ENCODE peak calls at places on chromosomes 1 and 21, in six cellular contexts. J, L, N, K, B and T are unnamed samples.

GRCh38 chr21:34889287-34889536 is 159.9 kb downstream of the RUNX1 start:
- DNase-seq in N (no peak), L (peak), B (peak), J (peak), K (peak), T (peak)

GRCh38 chr1:89305493-89305892 is 32.8 kb upstream of the GBP5 start:
- DNase-seq in J (no peak), L (no peak), K (no peak), B (no peak), N (no peak), T (no peak)

GRCh38 chr1:41272601-41273000 is 30.5 kb upstream of the SCMH1 start:
- DNase-seq in B (no peak), K (no peak), L (no peak), J (no peak), N (no peak), T (no peak)

GRCh38 chr1:51642739-51643142 is 25.8 kb downstream of the OSBPL9 start:
- DNase-seq in L (no peak), K (no peak), B (peak), N (no peak), J (no peak), T (no peak)

GRCh38 chr1:47333578-47333921 is at the start of gene CMPK1:
- DNase-seq in K (peak), J (peak), B (peak), N (peak), L (peak), T (peak)

GRCh38 chr1:5481889-5482288 is 510.3 kb downstream of the NPHP4 start:
- DNase-seq in B (no peak), N (peak), J (no peak), K (peak), L (no peak), T (no peak)

GRCh38 chr1:96521994-96522760 is 199.4 kb upstream of the PTBP2 start:
- DNase-seq in N (peak), L (no peak), J (no peak), K (no peak), B (no peak), T (no peak)

GRCh38 chr1:187516874-187517273 is 688.1 kb downstream of the PLA2G4A start:
- DNase-seq in K (no peak), J (no peak), L (no peak), N (no peak), B (no peak), T (no peak)

GRCh38 chr1:8702848-8703810 is 114.3 kb downstream of the RERE start:
- DNase-seq in B (peak), L (peak), N (peak), K (peak), J (peak), T (peak)

GRCh38 chr21:34198232-34199120 is 125.1 kb downstream of the MRPS6 start:
- DNase-seq in L (no peak), J (no peak), K (no peak), B (no peak), N (no peak), T (no peak)

GRCh38 chr1:167717351-167717750 is 4.4 kb upstream of the MPZL1 start:
- DNase-seq in N (no peak), J (no peak), L (no peak), K (no peak), B (no peak), T (no peak)

GRCh38 chr1:217574265-217574949 is 56.5 kb downstream of the GPATCH2 start:
- DNase-seq in J (no peak), N (no peak), K (no peak), L (no peak), B (no peak), T (no peak)

GRCh38 chr1:156707486-156708244 is 2.3 kb upstream of the CRABP2 start:
- DNase-seq in L (no peak), J (no peak), N (no peak), K (no peak), B (no peak), T (no peak)

GRCh38 chr1:248853668-248854375 is 5.1 kb downstream of the ZNF692 start:
- DNase-seq in J (no peak), N (no peak), L (no peak), B (no peak), K (peak), T (no peak)

GRCh38 chr1:201023517-201023902 is at the start of gene KIF21B:
- DNase-seq in K (peak), B (peak), N (peak), J (peak), L (peak), T (peak)

GRCh38 chr1:18540136-18540765 is 59.5 kb downstream of the KLHDC7A start:
- DNase-seq in N (no peak), K (no peak), B (no peak), J (no peak), L (no peak), T (peak)

GRCh38 chr1:167922611-167923074 is 8.7 kb upstream of the ADCY10 start:
- DNase-seq in B (no peak), N (no peak), L (no peak), K (no peak), J (no peak), T (no peak)

GRCh38 chr1:66916320-66916719 is 8.3 kb downstream of the DNAI4 start:
- DNase-seq in J (no peak), N (no peak), B (no peak), K (no peak), L (no peak), T (no peak)

GRCh38 chr1:8871965-8872399 is 6.5 kb downstream of the ENO1 start:
- DNase-seq in N (no peak), K (no peak), L (no peak), B (no peak), J (no peak), T (no peak)

GRCh38 chr1:153776971-153777370 is 1.8 kb downstream of the SLC27A3 start:
- DNase-seq in K (no peak), B (no peak), J (no peak), L (no peak), N (no peak), T (no peak)

GRCh38 chr1:39128959-39129358 is 75.5 kb upstream of the MACF1 start:
- DNase-seq in K (no peak), L (no peak), N (no peak), J (peak), B (no peak), T (peak)

GRCh38 chr1:211947396-211948295 is 87.7 kb downstream of the INTS7 start:
- DNase-seq in K (no peak), J (no peak), N (no peak), B (no peak), L (no peak), T (no peak)

DNA sequence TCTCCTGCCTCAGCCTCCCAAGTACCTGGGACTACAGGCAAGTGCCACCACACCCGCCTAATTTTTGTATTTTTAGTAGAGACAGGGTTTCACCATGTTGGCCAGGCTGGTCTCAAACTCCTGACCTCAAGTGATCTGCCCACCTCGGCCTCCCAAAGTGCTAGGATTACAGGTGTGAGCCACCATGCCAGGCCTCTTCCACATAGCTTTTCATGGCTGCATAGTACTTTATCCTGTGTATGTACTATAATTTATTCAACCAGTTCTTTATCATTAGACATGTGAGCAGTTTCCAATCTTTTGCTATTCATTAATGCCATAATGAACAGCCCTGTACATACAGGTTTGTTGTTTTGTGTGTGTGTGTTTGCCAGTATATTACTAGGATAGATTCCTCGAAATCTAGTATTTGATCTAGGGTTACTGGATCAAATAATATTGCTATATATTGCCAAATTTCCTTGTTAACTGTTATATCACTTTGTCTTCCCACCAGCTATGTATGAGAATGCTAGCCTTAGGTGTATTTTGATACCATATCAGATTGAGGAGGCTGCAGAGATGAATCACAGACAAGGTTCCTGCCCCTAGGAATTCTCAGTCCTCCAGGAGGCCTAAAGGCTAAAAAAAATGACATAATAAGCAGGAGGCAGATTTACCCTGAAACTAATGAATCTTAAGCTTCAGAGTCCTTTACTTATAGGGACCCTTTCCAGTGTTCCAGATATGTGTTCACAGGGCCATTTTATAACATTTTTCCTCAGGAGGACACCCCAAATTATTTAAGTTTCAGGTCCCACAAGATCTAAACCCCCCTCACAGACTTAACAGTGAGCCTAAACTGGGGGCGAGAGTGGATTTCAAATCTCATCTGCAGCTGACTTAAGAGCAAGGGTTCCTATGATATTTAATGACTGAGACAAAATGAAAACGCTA is 2.1 kb upstream of the PDIK1L start:
- DNase-seq in B (no peak), L (no peak), N (no peak), J (no peak), K (no peak), T (no peak)
- H3K27ac ChIP-seq in B (no peak), L (no peak), N (no peak), J (peak), K (no peak), T (no peak)

GRCh38 chr1:43763497-43763973 is 56.2 kb downstream of the ST3GAL3 start:
- DNase-seq in L (peak), J (peak), B (peak), K (no peak), N (peak), T (peak)
- TF ChIP-seq CTCF in L (peak), J (peak), B (peak), K (peak), N (peak), T (peak)

DNA sequence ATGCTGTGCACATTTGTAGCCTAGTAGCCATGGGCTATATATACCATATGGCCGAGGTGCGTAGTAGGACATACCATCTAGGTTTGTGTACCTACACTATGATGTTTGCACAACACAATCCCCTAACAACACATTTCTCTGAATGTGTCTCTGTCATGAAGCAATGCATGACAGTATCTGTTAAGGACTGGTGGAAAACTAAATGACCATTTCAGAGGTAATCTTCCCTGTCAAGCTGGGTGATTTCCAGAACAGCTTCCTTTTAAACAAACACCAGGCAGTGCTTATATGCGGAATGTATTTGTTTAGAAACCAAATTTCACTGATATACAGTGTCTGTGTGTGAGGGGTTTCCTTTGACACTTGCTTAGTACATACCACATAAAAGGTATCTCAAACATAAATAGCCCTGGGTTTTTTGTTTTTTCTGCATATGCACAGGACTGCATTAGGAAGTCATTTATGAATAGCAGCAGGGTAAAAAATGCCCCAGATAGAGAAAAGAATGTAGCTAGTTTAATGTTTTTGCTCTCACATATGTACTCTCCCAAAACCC is 95.6 kb downstream of the TGFBR3 start:
- DNase-seq in B (no peak), K (no peak), J (no peak), L (no peak), N (no peak), T (no peak)
- H3K27ac ChIP-seq in B (peak), K (peak), J (no peak), L (peak), N (no peak), T (no peak)

GRCh38 chr1:6987940-6988339 is 202.7 kb downstream of the CAMTA1 start:
- DNase-seq in B (no peak), L (no peak), K (no peak), J (no peak), N (no peak), T (no peak)
- TF ChIP-seq CTCF in B (no peak), L (no peak), K (no peak), J (no peak), N (no peak), T (no peak)

GRCh38 chr1:161209790-161210409 is 5.2 kb upstream of the FCER1G start:
- DNase-seq in K (peak), L (peak), N (peak), B (peak), J (peak), T (peak)
- H3K27ac ChIP-seq in K (peak), L (peak), N (no peak), B (no peak), J (peak), T (no peak)

GRCh38 chr21:36926989-36927695 is 39.3 kb downstream of the HLCS start:
- DNase-seq in J (no peak), K (no peak), L (no peak), N (no peak), B (no peak), T (no peak)
- TF ChIP-seq CTCF in J (no peak), K (no peak), L (no peak), N (no peak), B (no peak), T (no peak)